ENCODE peak calls at places on chromosome 2, in seven cellular contexts. One of them, this sample, is unnamed.

GRCh38 chr2:10837532-10838266 is 25.1 kb upstream of the PDIA6 start:
- DNase-seq in neuronal stem cell: no peak
- DNase-seq in H9: no peak
- DNase-seq in trophoblast cell: no peak
- DNase-seq in IMR-90: no peak
- DNase-seq in mesendoderm: no peak
- DNase-seq in H1: no peak
- DNase-seq in this sample: no peak

GRCh38 chr2:66192888-66193287 is 242.0 kb upstream of the MEIS1 start:
- DNase-seq in neuronal stem cell: no peak
- DNase-seq in H9: no peak
- DNase-seq in trophoblast cell: no peak
- DNase-seq in IMR-90: no peak
- DNase-seq in mesendoderm: no peak
- DNase-seq in H1: no peak
- DNase-seq in this sample: no peak

GRCh38 chr2:39607538-39608211 is 58.0 kb upstream of the TMEM178A start:
- DNase-seq in neuronal stem cell: no peak
- DNase-seq in H9: no peak
- DNase-seq in trophoblast cell: no peak
- DNase-seq in IMR-90: no peak
- DNase-seq in mesendoderm: no peak
- DNase-seq in H1: no peak
- DNase-seq in this sample: no peak

GRCh38 chr2:36287363-36288275 is 68.0 kb upstream of the CRIM1 start:
- DNase-seq in neuronal stem cell: no peak
- DNase-seq in H9: no peak
- DNase-seq in trophoblast cell: no peak
- DNase-seq in IMR-90: peak; percentile 86
- DNase-seq in mesendoderm: no peak
- DNase-seq in H1: no peak
- DNase-seq in this sample: peak; percentile 46

GRCh38 chr2:122523143-122523542 is 767.7 kb downstream of the TSN start:
- DNase-seq in neuronal stem cell: no peak
- DNase-seq in H9: peak; percentile 39
- DNase-seq in trophoblast cell: no peak
- DNase-seq in IMR-90: no peak
- DNase-seq in mesendoderm: peak; percentile 49
- DNase-seq in H1: no peak
- DNase-seq in this sample: no peak

GRCh38 chr2:127142663-127143630 is 36.0 kb upstream of the BIN1 start:
- DNase-seq in neuronal stem cell: no peak
- DNase-seq in H9: no peak
- DNase-seq in trophoblast cell: no peak
- DNase-seq in IMR-90: no peak
- DNase-seq in mesendoderm: peak; percentile 40
- DNase-seq in H1: no peak
- DNase-seq in this sample: no peak

GRCh38 chr2:136117391-136117841 is 533 bp downstream of the CXCR4 start:
- DNase-seq in neuronal stem cell: peak; percentile 61
- DNase-seq in H9: peak; percentile 47
- DNase-seq in trophoblast cell: peak; percentile 51
- DNase-seq in IMR-90: peak; percentile 26
- DNase-seq in mesendoderm: peak; percentile 36
- DNase-seq in H1: no peak
- DNase-seq in this sample: peak; percentile 34

GRCh38 chr2:72770879-72771461 is 54.9 kb downstream of the EXOC6B start:
- DNase-seq in neuronal stem cell: peak; percentile 65
- DNase-seq in H9: no peak
- DNase-seq in trophoblast cell: peak; percentile 94
- DNase-seq in IMR-90: peak; percentile 74
- DNase-seq in mesendoderm: peak; percentile 77
- DNase-seq in H1: no peak
- DNase-seq in this sample: peak; percentile 79

GRCh38 chr2:118122768-118123335 is 34.6 kb downstream of the INSIG2 start:
- DNase-seq in neuronal stem cell: no peak
- DNase-seq in H9: no peak
- DNase-seq in trophoblast cell: peak; percentile 4
- DNase-seq in IMR-90: no peak
- DNase-seq in mesendoderm: peak; percentile 41
- DNase-seq in H1: no peak
- DNase-seq in this sample: no peak

GRCh38 chr2:40440835-40441234 is 11.1 kb downstream of the SLC8A1 start:
- DNase-seq in neuronal stem cell: no peak
- DNase-seq in H9: no peak
- DNase-seq in trophoblast cell: peak; percentile 6
- DNase-seq in IMR-90: no peak
- DNase-seq in mesendoderm: no peak
- DNase-seq in H1: no peak
- DNase-seq in this sample: no peak

GRCh38 chr2:128690869-128691268 is 372.2 kb upstream of the HS6ST1 start:
- DNase-seq in neuronal stem cell: no peak
- DNase-seq in H9: no peak
- DNase-seq in trophoblast cell: no peak
- DNase-seq in IMR-90: no peak
- DNase-seq in mesendoderm: no peak
- DNase-seq in H1: no peak
- DNase-seq in this sample: no peak

GRCh38 chr2:135258193-135258592 is 206.1 kb downstream of the RAB3GAP1 start:
- DNase-seq in neuronal stem cell: no peak
- DNase-seq in H9: no peak
- DNase-seq in trophoblast cell: no peak
- DNase-seq in IMR-90: no peak
- DNase-seq in mesendoderm: peak; percentile 25
- DNase-seq in H1: no peak
- DNase-seq in this sample: no peak

GRCh38 chr2:234950730-234951385 is 959 bp upstream of the SH3BP4 start:
- DNase-seq in neuronal stem cell: no peak
- DNase-seq in H9: no peak
- DNase-seq in trophoblast cell: peak; percentile 97
- DNase-seq in IMR-90: peak; percentile 64
- DNase-seq in mesendoderm: peak; percentile 70
- DNase-seq in H1: no peak
- DNase-seq in this sample: peak; percentile 79

GRCh38 chr2:149456285-149456684 is 125.9 kb downstream of the LYPD6 start:
- DNase-seq in neuronal stem cell: no peak
- DNase-seq in H9: no peak
- DNase-seq in trophoblast cell: no peak
- DNase-seq in IMR-90: no peak
- DNase-seq in mesendoderm: peak; percentile 84
- DNase-seq in H1: peak; percentile 19
- DNase-seq in this sample: no peak

GRCh38 chr2:236903978-236904377 is 181.7 kb upstream of the COPS8 start:
- DNase-seq in neuronal stem cell: no peak
- DNase-seq in H9: no peak
- DNase-seq in trophoblast cell: no peak
- DNase-seq in IMR-90: no peak
- DNase-seq in mesendoderm: no peak
- DNase-seq in H1: no peak
- DNase-seq in this sample: no peak

GRCh38 chr2:63268946-63269345 is 218.3 kb downstream of the OTX1 start:
- DNase-seq in neuronal stem cell: no peak
- DNase-seq in H9: no peak
- DNase-seq in trophoblast cell: no peak
- DNase-seq in IMR-90: no peak
- DNase-seq in mesendoderm: no peak
- DNase-seq in H1: no peak
- DNase-seq in this sample: no peak

GRCh38 chr2:158967731-158968395 is 577 bp upstream of the TANC1 start:
- DNase-seq in neuronal stem cell: peak; percentile 58
- DNase-seq in H9: peak; percentile 61
- DNase-seq in trophoblast cell: peak; percentile 59
- DNase-seq in IMR-90: peak; percentile 66
- DNase-seq in mesendoderm: peak; percentile 79
- DNase-seq in H1: no peak
- DNase-seq in this sample: peak; percentile 86

GRCh38 chr2:175744000-175744399 is 258.1 kb downstream of the LNPK start:
- DNase-seq in neuronal stem cell: no peak
- DNase-seq in H9: no peak
- DNase-seq in trophoblast cell: peak; percentile 82
- DNase-seq in IMR-90: no peak
- DNase-seq in mesendoderm: peak; percentile 44
- DNase-seq in H1: peak; percentile 19
- DNase-seq in this sample: no peak

GRCh38 chr2:237427807-237428506 is 14.0 kb upstream of the COL6A3 start:
- DNase-seq in neuronal stem cell: no peak
- DNase-seq in H9: no peak
- DNase-seq in trophoblast cell: no peak
- DNase-seq in IMR-90: no peak
- DNase-seq in mesendoderm: no peak
- DNase-seq in H1: no peak
- DNase-seq in this sample: no peak

GRCh38 chr2:129903586-129904425 is 75.7 kb upstream of the RAB6C start:
- DNase-seq in neuronal stem cell: no peak
- DNase-seq in H9: peak; percentile 88
- DNase-seq in trophoblast cell: no peak
- DNase-seq in IMR-90: no peak
- DNase-seq in mesendoderm: peak; percentile 51
- DNase-seq in H1: no peak
- DNase-seq in this sample: no peak

GRCh38 chr2:62467475-62468321 is 38.3 kb downstream of the TMEM17 start:
- DNase-seq in neuronal stem cell: no peak
- DNase-seq in H9: no peak
- DNase-seq in trophoblast cell: peak; percentile 38
- DNase-seq in IMR-90: no peak
- DNase-seq in mesendoderm: peak; percentile 42
- DNase-seq in H1: no peak
- DNase-seq in this sample: no peak

GRCh38 chr2:155080394-155080793 is 381.9 kb downstream of the KCNJ3 start:
- DNase-seq in neuronal stem cell: no peak
- DNase-seq in H9: no peak
- DNase-seq in trophoblast cell: no peak
- DNase-seq in IMR-90: no peak
- DNase-seq in mesendoderm: peak; percentile 72
- DNase-seq in H1: no peak
- DNase-seq in this sample: no peak

GRCh38 chr2:102724016-102724490 is 37.8 kb upstream of the TMEM182 start:
- DNase-seq in neuronal stem cell: no peak
- DNase-seq in H9: no peak
- DNase-seq in trophoblast cell: no peak
- DNase-seq in IMR-90: no peak
- DNase-seq in mesendoderm: no peak
- DNase-seq in H1: no peak
- DNase-seq in this sample: no peak

DNA sequence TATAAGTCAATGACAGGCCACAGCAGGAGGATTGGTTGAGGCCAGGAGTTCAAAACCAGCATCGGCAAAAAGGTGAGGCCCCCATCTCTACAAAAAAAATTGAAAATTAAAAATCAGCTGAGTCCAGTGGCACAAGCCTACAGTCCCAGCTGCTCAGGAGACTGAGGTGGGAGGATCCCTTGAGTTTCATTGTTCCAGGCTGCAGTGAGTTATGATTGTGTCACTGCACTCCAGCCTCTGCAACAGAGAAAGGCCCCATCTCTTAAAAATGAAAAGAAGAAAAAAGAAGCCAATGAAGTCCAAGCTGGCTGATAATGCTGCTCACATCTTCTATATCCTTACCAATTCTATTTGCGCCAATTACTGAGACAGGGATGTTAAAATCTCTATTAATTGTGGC is 39.1 kb downstream of the MRPS5 start:
- DNase-seq in neuronal stem cell: no peak
- DNase-seq in H9: no peak
- DNase-seq in trophoblast cell: no peak
- DNase-seq in IMR-90: no peak
- DNase-seq in mesendoderm: no peak
- DNase-seq in H1: no peak
- DNase-seq in this sample: no peak
- H3K18ac ChIP-seq in neuronal stem cell: no peak overlapping the region
- H3K18ac ChIP-seq in H9: no peak overlapping the region
- H3K18ac ChIP-seq in trophoblast cell: no peak overlapping the region
- H3K18ac ChIP-seq in IMR-90: no peak overlapping the region
- H3K18ac ChIP-seq in mesendoderm: no peak overlapping the region
- H3K18ac ChIP-seq in H1: no peak overlapping the region
- H3K18ac ChIP-seq in this sample: no peak overlapping the region

GRCh38 chr2:7749895-7750559 is 832.8 kb downstream of the RNF144A start:
- DNase-seq in neuronal stem cell: no peak
- DNase-seq in H9: no peak
- DNase-seq in trophoblast cell: no peak
- DNase-seq in IMR-90: no peak
- DNase-seq in mesendoderm: no peak
- DNase-seq in H1: no peak
- DNase-seq in this sample: no peak
- H3K18ac ChIP-seq in neuronal stem cell: no peak overlapping the region
- H3K18ac ChIP-seq in H9: no peak overlapping the region
- H3K18ac ChIP-seq in trophoblast cell: no peak overlapping the region
- H3K18ac ChIP-seq in IMR-90: no peak overlapping the region
- H3K18ac ChIP-seq in mesendoderm: no peak overlapping the region
- H3K18ac ChIP-seq in H1: no peak overlapping the region
- H3K18ac ChIP-seq in this sample: no peak overlapping the region

GRCh38 chr2:208386546-208386945 is 20.0 kb upstream of the PTH2R start:
- DNase-seq in neuronal stem cell: no peak
- DNase-seq in H9: no peak
- DNase-seq in trophoblast cell: no peak
- DNase-seq in IMR-90: no peak
- DNase-seq in mesendoderm: peak; percentile 32
- DNase-seq in H1: no peak
- DNase-seq in this sample: no peak
- H3K18ac ChIP-seq in neuronal stem cell: no peak overlapping the region
- H3K18ac ChIP-seq in H9: no peak overlapping the region
- H3K18ac ChIP-seq in trophoblast cell: no peak overlapping the region
- H3K18ac ChIP-seq in IMR-90: no peak overlapping the region
- H3K18ac ChIP-seq in mesendoderm: no peak overlapping the region
- H3K18ac ChIP-seq in H1: no peak overlapping the region
- H3K18ac ChIP-seq in this sample: no peak overlapping the region

DNA sequence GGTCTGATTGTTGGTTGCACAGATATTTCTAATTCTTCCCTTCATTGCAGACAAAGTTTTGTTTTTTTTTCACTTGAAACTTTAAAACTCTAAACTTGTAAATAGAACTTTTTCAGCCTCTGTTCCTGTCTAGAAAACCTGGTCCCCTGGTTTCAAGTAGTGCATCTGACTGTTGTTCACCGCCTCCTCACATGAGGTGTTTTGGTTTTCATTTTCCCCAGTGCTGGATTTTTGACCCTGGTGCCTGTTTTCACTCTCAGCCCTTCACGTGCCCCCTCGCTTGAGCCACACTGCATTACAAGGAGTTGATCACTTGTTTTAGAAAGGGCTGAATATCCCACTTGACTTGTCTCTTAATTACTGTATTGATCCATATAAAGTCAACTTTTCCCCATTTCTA is 100.1 kb downstream of the TMEM185B start:
- DNase-seq in neuronal stem cell: no peak
- DNase-seq in H9: no peak
- DNase-seq in trophoblast cell: no peak
- DNase-seq in IMR-90: no peak
- DNase-seq in mesendoderm: no peak
- DNase-seq in H1: no peak
- DNase-seq in this sample: no peak
- H3K18ac ChIP-seq in neuronal stem cell: no peak overlapping the region
- H3K18ac ChIP-seq in H9: no peak overlapping the region
- H3K18ac ChIP-seq in trophoblast cell: no peak overlapping the region
- H3K18ac ChIP-seq in IMR-90: no peak overlapping the region
- H3K18ac ChIP-seq in mesendoderm: no peak overlapping the region
- H3K18ac ChIP-seq in H1: no peak overlapping the region
- H3K18ac ChIP-seq in this sample: no peak overlapping the region

This sample was measured in mesenchymal stem cell.